ENCODE peak calls at places on chromosomes 5 and 9, in six cellular contexts. M is stimulated activated effector memory CD8-positive, alpha-beta T cell treated with anti-CD3 and anti-CD28 coated beads, Interleukin-12 subunit alpha, Interleukin-12 subunit beta, amount 100 ng/mL, for 72 hours; C is RWPE2; N is natural killer cell; U is body of pancreas; B is activated naive CD8-positive, alpha-beta T cell treated with anti-CD3 and anti-CD28 coated beads, Interleukin-2, amount 10 ng/mL, durations not matched to agents 7 days and 5 days. F is an unnamed sample.

GRCh38 chr9:114936566-114936965 is 6.2 kb upstream of the TNFSF8 start:
- ATAC-seq in N (no peak), C (no peak), B (no peak), U (no peak), M (no peak), F (no peak)

GRCh38 chr9:134208310-134208841 is 44.0 kb upstream of the RNU6ATAC start:
- ATAC-seq in N (no peak), B (no peak), C (no peak), M (no peak), U (no peak), F (no peak)

GRCh38 chr9:18163146-18163545 is 310.8 kb upstream of the ADAMTSL1 start:
- ATAC-seq in N (no peak), B (no peak), C (no peak), M (no peak), U (no peak), F (no peak)

GRCh38 chr5:108387756-108388155 is 5.9 kb upstream of the FBXL17 start:
- ATAC-seq in U (no peak), C (no peak), M (no peak), B (no peak), N (no peak), F (no peak)

GRCh38 chr9:125330587-125330986 is 69.0 kb downstream of the GAPVD1 start:
- ATAC-seq in C (no peak), U (no peak), N (no peak), B (no peak), M (peak), F (no peak)

GRCh38 chr9:33852216-33852826 is 35.4 kb downstream of the UBE2R2 start:
- ATAC-seq in U (peak), B (no peak), N (peak), M (peak), C (peak), F (peak)

GRCh38 chr9:124216474-124217176 is 41.1 kb upstream of the NEK6 start:
- ATAC-seq in M (peak), B (peak), U (no peak), N (peak), C (no peak), F (peak)

GRCh38 chr5:102528600-102528999 is 29.8 kb upstream of the SLCO6A1 start:
- ATAC-seq in B (no peak), M (no peak), N (no peak), U (no peak), C (no peak), F (no peak)

GRCh38 chr5:176895350-176895749 is 3.8 kb downstream of the HK3 start:
- ATAC-seq in B (no peak), M (no peak), C (no peak), N (peak), U (no peak), F (no peak)